ENCODE peak calls at places on chromosomes 7 and 10, in four cellular contexts. M is GM23248, K is colonic mucosa, C is IMR-90. X is an unnamed sample.

GRCh38 chr7:128029405-128029995 is 1.7 kb downstream of the LRRC4 start:
- DNase-seq in M (no peak), K (no peak), C (no peak), X (no peak)

GRCh38 chr10:95480901-95481491 is 80.2 kb downstream of the SORBS1 start:
- DNase-seq in M (peak), K (no peak), C (no peak), X (peak)

GRCh38 chr7:77351539-77352004 is 64.6 kb downstream of the GSAP start:
- DNase-seq in M (no peak), K (no peak), C (no peak), X (peak)

GRCh38 chr7:818031-818699 is 14.1 kb upstream of the SUN1 start:
- DNase-seq in M (peak), K (no peak), C (peak), X (no peak)

GRCh38 chr10:114110174-114110972 is 63.6 kb downstream of the CCDC186 start:
- DNase-seq in M (peak), K (no peak), C (no peak), X (peak)

GRCh38 chr10:113958631-113959382 is 84.9 kb upstream of the ADRB1 start:
- DNase-seq in M (peak), K (peak), C (peak), X (no peak)

GRCh38 chr7:69612981-69613380 is 14.7 kb downstream of the AUTS2 start:
- DNase-seq in M (no peak), K (no peak), C (no peak), X (no peak)

GRCh38 chr7:42692609-42693008 is 219.3 kb downstream of the C7orf25 start:
- DNase-seq in M (peak), K (no peak), C (no peak), X (no peak)

GRCh38 chr7:46603780-46604725 is 683.0 kb upstream of the IGFBP3 start:
- DNase-seq in M (peak), K (peak), C (peak), X (no peak)

GRCh38 chr7:15049157-15049556 is 146.6 kb upstream of the DGKB start:
- DNase-seq in M (no peak), K (no peak), C (no peak), X (no peak)

GRCh38 chr7:16062269-16062668 is 359.1 kb downstream of the CRPPA start:
- DNase-seq in M (peak), K (no peak), C (peak), X (no peak)

GRCh38 chr7:141071260-141071854 is 2.5 kb upstream of the TMEM178B start:
- DNase-seq in M (peak), K (no peak), C (no peak), X (peak)

GRCh38 chr10:120732067-120732466 is 119.1 kb upstream of the WDR11 start:
- DNase-seq in M (peak), K (no peak), C (no peak), X (no peak)

GRCh38 chr7:102836206-102836938 is 76.4 kb upstream of the LRRC17 start:
- DNase-seq in M (peak), K (no peak), C (peak), X (no peak)

GRCh38 chr10:98340261-98340675 is 72.3 kb upstream of the LOXL4 start:
- DNase-seq in M (peak), K (no peak), C (peak), X (no peak)

GRCh38 chr10:89003344-89003743 is 12.7 kb downstream of the FAS start:
- DNase-seq in M (no peak), K (no peak), C (peak), X (no peak)

GRCh38 chr10:2650328-2650727 is 417.0 kb upstream of the PFKP start:
- DNase-seq in M (no peak), K (no peak), C (no peak), X (no peak)

GRCh38 chr10:43274011-43274410 is 7.1 kb upstream of the RASGEF1A start:
- DNase-seq in M (no peak), K (no peak), C (no peak), X (no peak)

GRCh38 chr10:42932735-42933453 is 144.0 kb upstream of the RET start:
- DNase-seq in M (no peak), K (peak), C (no peak), X (peak)

GRCh38 chr10:2575460-2575859 is 491.9 kb upstream of the PFKP start:
- DNase-seq in M (no peak), K (no peak), C (no peak), X (no peak)

GRCh38 chr10:63491558-63492316 is 26.0 kb upstream of the JMJD1C start:
- DNase-seq in M (peak), K (no peak), C (peak), X (no peak)

GRCh38 chr10:32332299-32332750 is 14.6 kb downstream of the EPC1 start:
- DNase-seq in M (no peak), K (no peak), C (peak), X (no peak)

GRCh38 chr10:127983701-127984100 is 76.8 kb downstream of the PTPRE start:
- DNase-seq in M (no peak), K (no peak), C (no peak), X (no peak)

GRCh38 chr7:2041496-2042367 is 191.0 kb downstream of the MAD1L1 start:
- DNase-seq in M (no peak), K (no peak), C (no peak), X (no peak)

GRCh38 chr10:44383749-44384600 is 922 bp downstream of the CXCL12 start:
- DNase-seq in M (peak), K (peak), C (peak), X (peak)

GRCh38 chr7:156559001-156559400 is 81.6 kb upstream of the RNF32 start:
- DNase-seq in M (no peak), K (no peak), C (no peak), X (no peak)

GRCh38 chr10:21293518-21294356 is 231.7 kb downstream of the SKIDA1 start:
- DNase-seq in M (no peak), K (no peak), C (no peak), X (peak)

GRCh38 chr10:73519336-73519735 is 23.5 kb upstream of the PPP3CB start:
- DNase-seq in M (no peak), K (no peak), C (no peak), X (no peak)

GRCh38 chr10:7861509-7862120 is 43.3 kb downstream of the TAF3 start:
- DNase-seq in M (no peak), K (no peak), C (no peak), X (no peak)

GRCh38 chr7:156379242-156380070 is 261.1 kb upstream of the RNF32 start:
- DNase-seq in M (no peak), K (no peak), C (no peak), X (no peak)

GRCh38 chr10:132307823-132308587 is at the start of gene STK32C:
- DNase-seq in M (peak), K (peak), C (peak), X (peak)

GRCh38 chr10:34727595-34728033 is 87.5 kb downstream of the PARD3 start:
- DNase-seq in M (no peak), K (no peak), C (no peak), X (no peak)

GRCh38 chr7:109121599-109122300 is 552.1 kb downstream of the DNAJB9 start:
- DNase-seq in M (no peak), K (no peak), C (no peak), X (no peak)

GRCh38 chr7:104980969-104981670 is 32.9 kb upstream of the KMT2E start:
- DNase-seq in M (peak), K (no peak), C (peak), X (no peak)

GRCh38 chr10:111158601-111159000 is 81.8 kb downstream of the ADRA2A start:
- DNase-seq in M (peak), K (no peak), C (no peak), X (no peak)

GRCh38 chr7:98352621-98353020 is 48.3 kb downstream of the BAIAP2L1 start:
- DNase-seq in M (peak), K (peak), C (peak), X (no peak)

GRCh38 chr10:12299222-12299973 is 49.9 kb upstream of the CAMK1D start:
- DNase-seq in M (no peak), K (no peak), C (no peak), X (no peak)

GRCh38 chr7:27100601-27101187 is 1.8 kb downstream of the HOXA2 start:
- DNase-seq in M (no peak), K (peak), C (peak), X (peak)
- H3K9ac ChIP-seq in M (no peak), K (peak), C (peak), X (no peak)

DNA sequence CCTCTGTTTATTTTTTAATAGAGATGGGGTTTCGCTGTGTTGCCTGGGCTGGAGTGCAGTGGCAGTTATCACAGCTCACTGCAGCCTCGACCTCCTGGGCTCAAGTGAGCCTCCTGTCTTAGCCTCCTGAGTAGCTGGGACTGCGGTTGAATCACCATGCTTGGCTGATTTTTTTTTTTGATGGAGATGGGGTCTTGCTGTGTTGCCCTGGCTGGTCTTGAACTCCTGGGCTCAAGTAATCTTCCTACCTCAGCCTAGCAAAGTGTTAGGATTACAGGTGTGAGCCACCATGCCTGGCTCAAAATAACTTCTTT is 8.1 kb downstream of the DYNC2I1 start:
- DNase-seq in M (no peak), K (no peak), C (no peak), X (no peak)
- H3K27ac ChIP-seq in M (peak), K (peak), C (peak), X (no peak)

DNA sequence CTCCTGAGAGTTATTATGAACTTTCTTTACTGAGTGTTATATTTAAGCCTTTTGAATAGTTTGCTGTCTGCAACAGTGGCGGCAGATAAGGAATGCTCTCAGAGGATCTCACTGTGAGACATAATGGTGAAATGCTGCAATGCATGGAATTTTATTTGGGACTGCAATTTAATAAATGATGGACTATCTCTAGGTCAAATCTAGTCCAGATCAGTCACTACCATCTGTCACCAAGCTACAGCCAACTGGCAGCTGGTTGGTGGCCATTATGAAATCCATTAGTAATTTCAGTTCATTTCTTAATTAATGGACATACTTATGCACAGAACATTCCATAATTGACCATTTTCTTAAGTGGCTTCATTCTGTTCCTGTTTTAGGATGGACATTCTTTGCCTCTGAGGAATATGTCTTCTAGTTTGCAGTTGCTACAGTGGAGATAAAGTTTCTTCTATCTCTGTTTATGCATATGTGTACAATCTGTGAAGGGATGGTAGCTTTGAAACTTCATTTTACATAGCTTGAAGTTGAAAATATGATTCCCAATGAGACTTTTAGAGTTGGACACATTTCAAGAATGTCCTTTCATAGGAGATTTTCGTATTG is 586.6 kb downstream of the SUGCT start:
- DNase-seq in M (no peak), K (no peak), C (no peak), X (no peak)
- H3K9ac ChIP-seq in M (no peak), K (no peak), C (no peak), X (no peak)

DNA sequence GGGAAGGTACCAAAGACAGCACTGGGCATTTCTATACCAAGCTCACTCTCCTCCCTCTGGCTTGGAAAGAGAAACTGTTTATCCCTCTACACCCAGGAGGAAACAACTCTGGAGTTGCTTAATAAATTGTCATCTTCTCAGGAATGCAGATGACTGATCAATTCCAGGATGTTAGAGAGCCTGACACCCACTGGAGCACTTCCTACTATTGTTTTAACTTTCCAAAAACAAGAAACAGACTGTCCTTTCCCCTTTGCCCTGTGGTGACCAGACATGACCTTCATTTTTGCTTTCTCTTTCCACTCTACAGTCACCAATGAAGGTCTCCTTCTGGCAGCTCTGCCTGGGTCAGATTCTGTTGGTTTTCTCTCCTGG is 19.6 kb downstream of the GIMAP4 start:
- DNase-seq in M (no peak), K (no peak), C (no peak), X (no peak)
- H3K27ac ChIP-seq in M (no peak), K (peak), C (no peak), X (no peak)

X was measured in endodermal cell.